ENCODE peak calls at places on chromosomes 5 and 9, in four cellular contexts. W is mammary epithelial cell, N is HepG2, M is HCT116. C is an unnamed sample.

GRCh38 chr5:175103746-175104145 is 340.2 kb downstream of the DRD1 start:
- DNase-seq in N (no peak), W (no peak), M (no peak), C (no peak)

GRCh38 chr5:57777174-57777581 is 294.6 kb upstream of the ACTBL2 start:
- DNase-seq in M (no peak), W (no peak), N (no peak), C (no peak)

GRCh38 chr5:84729326-84729725 is 344.6 kb upstream of the EDIL3 start:
- DNase-seq in W (peak), M (no peak), N (no peak), C (no peak)

GRCh38 chr9:71911061-71911907 is at the start of the genes ABHD17B and C9orf85:
- DNase-seq in W (peak), M (peak), N (peak), C (peak)

GRCh38 chr9:73152953-73153352 is 1.3 kb downstream of the ANXA1 start:
- DNase-seq in N (no peak), W (no peak), M (no peak), C (no peak)

GRCh38 chr5:37738057-37738691 is 101.7 kb downstream of the GDNF start:
- DNase-seq in W (peak), M (peak), N (peak), C (no peak)

GRCh38 chr9:37430841-37431597 is 8.5 kb downstream of the GRHPR start:
- DNase-seq in W (no peak), N (peak), M (no peak), C (no peak)

GRCh38 chr5:139470821-139471300 is at the start of gene SMIM33:
- DNase-seq in N (no peak), M (no peak), W (no peak), C (peak)

GRCh38 chr9:89523948-89524347 is 26.0 kb upstream of the SEMA4D start:
- DNase-seq in N (no peak), M (no peak), W (no peak), C (peak)

GRCh38 chr5:40842351-40842750 is 1.2 kb downstream of the CARD6 start:
- DNase-seq in W (peak), M (no peak), N (no peak), C (no peak)

GRCh38 chr5:39130716-39131115 is 56.5 kb upstream of the RICTOR start:
- DNase-seq in W (no peak), N (no peak), M (no peak), C (no peak)

DNA sequence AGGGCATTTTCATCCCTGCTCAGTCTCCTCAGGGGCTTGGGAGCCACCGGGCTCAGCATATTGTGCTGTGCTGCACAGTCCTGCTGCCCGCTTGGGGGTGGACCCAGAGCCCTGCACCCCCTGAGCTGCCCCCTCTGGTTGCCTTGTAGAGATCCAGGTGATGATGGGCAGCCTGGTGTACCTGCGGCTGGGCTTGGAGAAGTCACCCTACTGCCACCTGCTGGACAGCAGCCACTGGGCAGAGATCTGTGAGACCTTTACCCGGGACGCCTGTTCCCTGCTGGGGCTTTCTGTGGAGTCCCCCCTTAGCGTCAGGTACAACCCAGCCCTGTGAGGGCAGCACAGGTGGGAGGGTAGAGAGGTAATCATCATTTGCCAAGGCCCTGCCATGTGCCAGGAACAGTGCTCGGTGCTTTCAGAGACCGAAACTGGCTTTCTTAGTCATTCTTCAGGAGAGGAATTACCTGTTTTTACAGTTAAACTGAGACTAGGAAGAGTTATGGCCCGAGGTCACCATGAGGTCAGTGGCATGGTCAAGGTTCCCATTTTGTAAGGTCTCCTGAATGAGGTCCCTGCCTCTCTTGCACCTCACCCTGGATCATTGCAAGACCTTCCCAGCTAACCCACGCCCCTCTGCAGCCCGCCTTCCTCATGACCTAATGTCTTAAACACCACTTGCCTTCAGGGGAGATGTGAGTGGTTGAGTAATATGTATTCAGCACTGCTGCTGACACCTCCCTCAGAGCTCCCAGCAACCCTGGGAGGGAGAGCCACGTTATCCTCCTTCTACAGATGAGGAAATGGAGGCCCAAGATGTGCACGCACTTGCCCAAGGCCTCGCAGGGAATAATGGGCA is 7.5 kb downstream of the NHP2 start:
- DNase-seq in M (peak), W (peak), N (peak), C (peak)
- TF ChIP-seq CTCF in M (peak), W (peak), N (peak), C (peak)

DNA sequence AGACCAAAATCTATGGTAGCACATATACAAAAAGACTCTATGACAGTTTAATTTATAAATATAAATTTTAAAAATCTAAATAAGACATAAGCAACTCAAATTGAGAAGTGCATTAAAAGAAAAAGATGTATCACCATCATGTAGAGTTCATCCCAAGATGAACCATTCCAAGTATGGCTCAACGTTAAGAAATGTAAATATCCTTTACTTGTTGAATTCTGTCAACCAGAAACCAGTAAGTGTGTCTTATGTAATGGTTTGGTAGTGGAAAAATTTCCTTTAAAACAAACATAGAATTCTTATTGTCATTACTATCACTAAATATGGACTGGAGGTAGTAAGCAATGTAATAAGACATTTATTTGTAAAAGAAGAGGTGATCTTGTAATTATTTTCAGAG is 87.3 kb downstream of the YIPF5 start:
- DNase-seq in M (no peak), N (no peak), W (no peak), C (no peak)
- H2AFZ ChIP-seq in M (no peak), N (no peak), W (no peak), C (no peak)

DNA sequence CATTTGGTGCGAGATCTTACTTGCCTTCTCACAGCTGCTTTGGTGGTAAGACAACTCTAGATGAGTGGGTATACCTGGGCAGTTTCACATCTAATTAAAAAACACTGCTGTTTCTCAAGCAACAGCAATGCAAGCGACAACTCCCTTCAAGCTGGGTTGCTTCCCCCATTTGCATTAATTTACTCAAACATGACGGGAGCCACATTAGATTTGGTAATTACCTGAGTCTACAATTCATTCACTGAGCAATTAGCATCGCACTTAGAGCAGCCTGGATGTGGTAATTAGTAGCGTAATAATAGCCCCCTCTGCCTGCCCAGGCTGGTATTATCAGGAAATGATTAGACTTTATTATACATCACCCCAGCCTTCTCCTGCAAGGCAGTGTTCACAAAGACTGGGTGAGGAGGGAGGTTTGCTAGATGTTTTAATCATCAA is 73.4 kb downstream of the FBXO38 start:
- DNase-seq in M (no peak), N (no peak), W (no peak), C (peak)
- TF ChIP-seq CTCF in M (peak), N (peak), W (peak), C (peak)

GRCh38 chr5:90398726-90399125 is 10.8 kb downstream of the CETN3 start:
- DNase-seq in N (no peak), W (no peak), M (no peak), C (no peak)

GRCh38 chr5:90395005-90395404 is 14.6 kb downstream of the CETN3 start:
- DNase-seq in W (no peak), M (no peak), N (no peak), C (no peak)

GRCh38 chr5:90402521-90403255 is 6.9 kb downstream of the CETN3 start:
- DNase-seq in N (no peak), M (no peak), W (no peak), C (no peak)

DNA sequence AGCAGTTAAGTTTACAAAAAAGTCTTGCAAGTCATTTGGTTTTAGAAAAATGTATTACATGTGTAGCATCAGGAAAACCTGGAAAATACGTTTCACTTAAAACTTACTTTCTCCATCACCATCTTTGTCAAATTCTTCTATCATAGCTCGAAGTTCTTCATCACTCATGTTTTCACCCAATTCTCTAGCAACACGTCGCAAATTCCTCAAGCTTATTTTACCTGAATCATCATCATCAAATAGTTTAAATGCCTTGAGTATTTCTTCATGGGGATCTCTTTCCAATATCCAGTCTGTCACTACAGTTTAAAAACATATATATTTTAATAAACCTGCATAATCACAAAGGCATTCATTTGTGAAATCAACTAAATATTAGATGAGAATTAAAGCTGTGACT is 10.3 kb downstream of the CETN3 start:
- DNase-seq in M (no peak), N (no peak), W (no peak), C (no peak)
- H2AFZ ChIP-seq in M (no peak), N (no peak), W (no peak), C (no peak)

DNA sequence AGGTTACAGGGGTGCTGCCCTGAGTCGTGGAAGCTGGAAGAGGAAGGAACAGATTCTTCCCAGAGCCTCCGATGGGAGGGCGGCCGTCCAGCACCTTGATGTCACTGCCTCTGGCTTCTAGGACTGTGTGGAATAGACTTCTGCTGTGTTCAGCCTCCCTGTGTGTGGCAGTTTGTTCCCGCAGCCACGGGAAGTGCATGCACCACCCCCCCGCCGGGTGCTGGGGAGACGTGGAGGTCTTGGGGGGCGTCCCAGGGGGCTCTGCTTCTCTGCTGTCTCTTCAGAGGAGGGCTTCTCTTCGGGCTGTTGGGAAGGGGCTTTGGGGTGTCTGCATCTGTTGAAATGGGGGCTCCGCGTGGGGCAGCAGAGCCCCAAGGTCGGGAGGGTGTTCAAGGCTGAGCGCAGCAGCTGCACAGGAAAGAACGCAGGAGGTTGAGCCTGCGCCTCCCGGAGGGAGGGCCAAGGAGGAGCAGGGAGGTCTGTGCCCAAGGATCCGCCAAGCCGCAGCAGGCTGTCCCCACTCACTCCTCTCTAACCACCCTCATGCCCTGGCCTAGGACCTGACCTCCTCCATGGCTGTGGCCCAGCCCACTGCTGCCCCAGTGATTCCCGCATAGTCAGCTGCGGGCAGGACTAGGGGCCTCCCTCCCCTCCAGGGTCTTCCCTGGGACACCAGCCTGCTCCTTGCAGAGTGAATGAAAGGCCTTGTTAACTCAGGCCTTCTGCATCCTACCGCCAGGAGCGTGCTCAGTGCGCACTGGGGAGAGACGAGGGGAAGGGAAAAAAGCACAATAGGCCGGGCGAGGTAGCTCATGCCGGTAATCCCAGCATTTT is 45.0 kb downstream of the ROPN1L start:
- DNase-seq in N (no peak), W (no peak), M (no peak), C (no peak)
- TF ChIP-seq CTCF in N (no peak), W (no peak), M (no peak), C (no peak)